ENCODE peak calls at places on chromosomes 2 and 18, in nine cellular contexts. One of them, this sample, is unnamed.

GRCh38 chr2:67437132-67437531 is 40.0 kb downstream of the ETAA1 start:
- DNase-seq in psoas muscle: no peak
- DNase-seq in cardiac muscle cell: no peak
- DNase-seq in lower lobe of right lung: no peak
- DNase-seq in AG10803: no peak
- DNase-seq in neural crest cell: no peak
- DNase-seq in Peyer's patch: no peak
- DNase-seq in hepatocyte: peak; percentile 23
- DNase-seq in esophagus squamous epithelium: no peak
- DNase-seq in this sample: no peak

GRCh38 chr2:46803911-46804670 is 111.5 kb downstream of the MCFD2 start:
- DNase-seq in psoas muscle: no peak
- DNase-seq in cardiac muscle cell: peak; percentile 89
- DNase-seq in lower lobe of right lung: no peak
- DNase-seq in AG10803: peak; percentile 97
- DNase-seq in neural crest cell: no peak
- DNase-seq in Peyer's patch: no peak
- DNase-seq in hepatocyte: no peak
- DNase-seq in esophagus squamous epithelium: no peak
- DNase-seq in this sample: no peak

GRCh38 chr18:29962579-29962978 is 1080.0 kb downstream of the DSC3 start:
- DNase-seq in psoas muscle: no peak
- DNase-seq in cardiac muscle cell: no peak
- DNase-seq in lower lobe of right lung: no peak
- DNase-seq in AG10803: no peak
- DNase-seq in neural crest cell: no peak
- DNase-seq in Peyer's patch: no peak
- DNase-seq in hepatocyte: peak; percentile 5
- DNase-seq in esophagus squamous epithelium: no peak
- DNase-seq in this sample: no peak

GRCh38 chr2:23720705-23721453 is 206.0 kb downstream of the ATAD2B start:
- DNase-seq in psoas muscle: no peak
- DNase-seq in cardiac muscle cell: no peak
- DNase-seq in lower lobe of right lung: no peak
- DNase-seq in AG10803: no peak
- DNase-seq in neural crest cell: no peak
- DNase-seq in Peyer's patch: no peak
- DNase-seq in hepatocyte: no peak
- DNase-seq in esophagus squamous epithelium: no peak
- DNase-seq in this sample: no peak

GRCh38 chr18:79241755-79242154 is 154.0 kb upstream of the NFATC1 start:
- DNase-seq in psoas muscle: no peak
- DNase-seq in cardiac muscle cell: no peak
- DNase-seq in lower lobe of right lung: no peak
- DNase-seq in AG10803: no peak
- DNase-seq in neural crest cell: no peak
- DNase-seq in Peyer's patch: no peak
- DNase-seq in hepatocyte: no peak
- DNase-seq in esophagus squamous epithelium: no peak
- DNase-seq in this sample: no peak

GRCh38 chr2:186105016-186105415 is 366.4 kb downstream of the FSIP2 start:
- DNase-seq in psoas muscle: no peak
- DNase-seq in cardiac muscle cell: no peak
- DNase-seq in lower lobe of right lung: no peak
- DNase-seq in AG10803: no peak
- DNase-seq in neural crest cell: no peak
- DNase-seq in Peyer's patch: no peak
- DNase-seq in hepatocyte: no peak
- DNase-seq in esophagus squamous epithelium: no peak
- DNase-seq in this sample: no peak

GRCh38 chr2:85257359-85258193 is 70.2 kb downstream of the TGOLN2 start:
- DNase-seq in psoas muscle: no peak
- DNase-seq in cardiac muscle cell: peak; percentile 14
- DNase-seq in lower lobe of right lung: no peak
- DNase-seq in AG10803: peak; percentile 46
- DNase-seq in neural crest cell: no peak
- DNase-seq in Peyer's patch: no peak
- DNase-seq in hepatocyte: no peak
- DNase-seq in esophagus squamous epithelium: no peak
- DNase-seq in this sample: peak; percentile 71

GRCh38 chr2:65025453-65026128 is 30.6 kb upstream of the CEP68 start:
- DNase-seq in psoas muscle: no peak
- DNase-seq in cardiac muscle cell: no peak
- DNase-seq in lower lobe of right lung: no peak
- DNase-seq in AG10803: no peak
- DNase-seq in neural crest cell: no peak
- DNase-seq in Peyer's patch: no peak
- DNase-seq in hepatocyte: no peak
- DNase-seq in esophagus squamous epithelium: no peak
- DNase-seq in this sample: no peak

GRCh38 chr2:108621087-108621559 is 86.9 kb downstream of the LIMS1 start:
- DNase-seq in psoas muscle: no peak
- DNase-seq in cardiac muscle cell: no peak
- DNase-seq in lower lobe of right lung: peak; percentile 62
- DNase-seq in AG10803: no peak
- DNase-seq in neural crest cell: no peak
- DNase-seq in Peyer's patch: peak; percentile 63
- DNase-seq in hepatocyte: peak; percentile 65
- DNase-seq in esophagus squamous epithelium: no peak
- DNase-seq in this sample: no peak

GRCh38 chr2:181140414-181140813 is 160.0 kb downstream of the UBE2E3 start:
- DNase-seq in psoas muscle: no peak
- DNase-seq in cardiac muscle cell: peak; percentile 81
- DNase-seq in lower lobe of right lung: no peak
- DNase-seq in AG10803: peak; percentile 82
- DNase-seq in neural crest cell: no peak
- DNase-seq in Peyer's patch: no peak
- DNase-seq in hepatocyte: no peak
- DNase-seq in esophagus squamous epithelium: no peak
- DNase-seq in this sample: no peak

GRCh38 chr2:236507393-236508085 is 62.1 kb upstream of the ACKR3 start:
- DNase-seq in psoas muscle: peak; percentile 41
- DNase-seq in cardiac muscle cell: peak; percentile 68
- DNase-seq in lower lobe of right lung: peak; percentile 79
- DNase-seq in AG10803: peak; percentile 12
- DNase-seq in neural crest cell: peak; percentile 56
- DNase-seq in Peyer's patch: no peak
- DNase-seq in hepatocyte: peak; percentile 93
- DNase-seq in esophagus squamous epithelium: no peak
- DNase-seq in this sample: peak; percentile 19

GRCh38 chr2:239008004-239008403 is 160.1 kb downstream of the TWIST2 start:
- DNase-seq in psoas muscle: no peak
- DNase-seq in cardiac muscle cell: no peak
- DNase-seq in lower lobe of right lung: no peak
- DNase-seq in AG10803: no peak
- DNase-seq in neural crest cell: no peak
- DNase-seq in Peyer's patch: no peak
- DNase-seq in hepatocyte: no peak
- DNase-seq in esophagus squamous epithelium: no peak
- DNase-seq in this sample: no peak

DNA sequence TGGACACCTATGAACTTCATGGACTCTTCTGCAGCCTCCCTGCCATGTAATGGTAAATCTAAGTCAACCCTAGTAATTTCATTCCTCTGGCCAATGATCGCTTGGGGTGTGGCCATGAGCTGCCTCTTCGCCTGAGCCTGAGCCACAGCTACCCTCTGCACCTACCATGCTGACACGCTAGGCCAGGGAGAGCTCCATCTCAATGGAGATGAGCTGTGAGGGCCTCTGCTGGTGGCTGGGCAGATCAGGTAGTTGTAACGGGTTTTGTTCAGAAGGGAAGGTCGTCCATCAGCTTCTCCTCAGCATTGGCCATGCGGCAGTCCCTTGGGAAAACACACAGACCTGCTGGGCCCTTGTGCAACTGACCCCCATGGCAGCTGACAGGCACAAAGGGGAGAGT is 24.4 kb downstream of the MPHOSPH10 start:
- DNase-seq in psoas muscle: no peak
- DNase-seq in cardiac muscle cell: no peak
- DNase-seq in lower lobe of right lung: no peak
- DNase-seq in AG10803: no peak
- DNase-seq in neural crest cell: no peak
- DNase-seq in Peyer's patch: no peak
- DNase-seq in hepatocyte: peak; percentile 18
- DNase-seq in esophagus squamous epithelium: no peak
- DNase-seq in this sample: no peak
- TF ChIP-seq CTCF in psoas muscle: no peak
- TF ChIP-seq CTCF in cardiac muscle cell: no peak
- TF ChIP-seq CTCF in lower lobe of right lung: no peak
- TF ChIP-seq CTCF in AG10803: no peak
- TF ChIP-seq CTCF in neural crest cell: no peak
- TF ChIP-seq CTCF in Peyer's patch: no peak
- TF ChIP-seq CTCF in hepatocyte: peak; percentile 9
- TF ChIP-seq CTCF in esophagus squamous epithelium: peak; percentile 37
- TF ChIP-seq CTCF in this sample: no peak

GRCh38 chr2:218400167-218400929 is 680 bp downstream of the CTDSP1 start:
- DNase-seq in psoas muscle: peak; percentile 43
- DNase-seq in cardiac muscle cell: peak; percentile 32
- DNase-seq in lower lobe of right lung: peak; percentile 76
- DNase-seq in AG10803: no peak
- DNase-seq in neural crest cell: no peak
- DNase-seq in Peyer's patch: no peak
- DNase-seq in hepatocyte: peak; percentile 56
- DNase-seq in esophagus squamous epithelium: no peak
- DNase-seq in this sample: peak; percentile 55
- TF ChIP-seq CTCF in psoas muscle: no peak
- TF ChIP-seq CTCF in cardiac muscle cell: no peak
- TF ChIP-seq CTCF in lower lobe of right lung: no peak
- TF ChIP-seq CTCF in AG10803: no peak
- TF ChIP-seq CTCF in neural crest cell: no peak
- TF ChIP-seq CTCF in Peyer's patch: no peak
- TF ChIP-seq CTCF in hepatocyte: no peak
- TF ChIP-seq CTCF in esophagus squamous epithelium: no peak
- TF ChIP-seq CTCF in this sample: no peak

GRCh38 chr2:8886197-8886508 is 48.7 kb upstream of the KIDINS220 start:
- DNase-seq in psoas muscle: no peak
- DNase-seq in cardiac muscle cell: no peak
- DNase-seq in lower lobe of right lung: no peak
- DNase-seq in AG10803: no peak
- DNase-seq in neural crest cell: no peak
- DNase-seq in Peyer's patch: no peak
- DNase-seq in hepatocyte: no peak
- DNase-seq in esophagus squamous epithelium: no peak
- DNase-seq in this sample: no peak

GRCh38 chr2:8877332-8877731 is 39.9 kb upstream of the KIDINS220 start:
- DNase-seq in psoas muscle: no peak
- DNase-seq in cardiac muscle cell: no peak
- DNase-seq in lower lobe of right lung: no peak
- DNase-seq in AG10803: no peak
- DNase-seq in neural crest cell: no peak
- DNase-seq in Peyer's patch: no peak
- DNase-seq in hepatocyte: no peak
- DNase-seq in esophagus squamous epithelium: no peak
- DNase-seq in this sample: no peak

GRCh38 chr2:8884812-8885211 is 47.4 kb upstream of the KIDINS220 start:
- DNase-seq in psoas muscle: no peak
- DNase-seq in cardiac muscle cell: no peak
- DNase-seq in lower lobe of right lung: no peak
- DNase-seq in AG10803: no peak
- DNase-seq in neural crest cell: no peak
- DNase-seq in Peyer's patch: no peak
- DNase-seq in hepatocyte: no peak
- DNase-seq in esophagus squamous epithelium: no peak
- DNase-seq in this sample: no peak

GRCh38 chr2:8885449-8886196 is 48.2 kb upstream of the KIDINS220 start:
- DNase-seq in psoas muscle: no peak
- DNase-seq in cardiac muscle cell: no peak
- DNase-seq in lower lobe of right lung: no peak
- DNase-seq in AG10803: no peak
- DNase-seq in neural crest cell: no peak
- DNase-seq in Peyer's patch: no peak
- DNase-seq in hepatocyte: no peak
- DNase-seq in esophagus squamous epithelium: no peak
- DNase-seq in this sample: peak; percentile 20

DNA sequence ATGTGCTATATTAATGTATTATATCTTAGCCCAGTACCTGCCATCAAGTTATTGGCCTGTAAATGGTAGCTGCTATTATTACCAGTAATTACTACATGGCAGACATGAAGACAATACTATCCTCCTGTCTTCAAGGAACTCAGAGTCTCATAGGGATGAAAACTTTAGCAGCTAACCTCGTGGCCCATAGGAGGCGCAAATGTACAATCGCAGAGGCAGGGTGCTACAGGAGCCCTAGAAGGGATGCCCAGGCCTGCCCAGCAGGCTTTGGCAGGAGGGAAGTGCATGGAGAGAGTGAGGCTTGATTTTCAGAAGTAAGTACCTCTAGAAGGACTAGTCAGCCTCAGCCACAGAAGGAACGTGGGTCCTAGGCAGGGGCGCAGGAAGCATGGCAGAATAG is 44.7 kb upstream of the KIDINS220 start:
- DNase-seq in psoas muscle: no peak
- DNase-seq in cardiac muscle cell: peak; percentile 47
- DNase-seq in lower lobe of right lung: no peak
- DNase-seq in AG10803: peak; percentile 20
- DNase-seq in neural crest cell: peak; percentile 22
- DNase-seq in Peyer's patch: no peak
- DNase-seq in hepatocyte: no peak
- DNase-seq in esophagus squamous epithelium: no peak
- DNase-seq in this sample: no peak
- TF ChIP-seq CTCF in psoas muscle: no peak
- TF ChIP-seq CTCF in cardiac muscle cell: peak; percentile 48
- TF ChIP-seq CTCF in lower lobe of right lung: peak; percentile 9
- TF ChIP-seq CTCF in AG10803: peak; percentile 38
- TF ChIP-seq CTCF in neural crest cell: peak; percentile 28
- TF ChIP-seq CTCF in Peyer's patch: no peak
- TF ChIP-seq CTCF in hepatocyte: peak; percentile 15
- TF ChIP-seq CTCF in esophagus squamous epithelium: peak; percentile 28
- TF ChIP-seq CTCF in this sample: no peak

GRCh38 chr2:205902899-205903236 is 183.1 kb downstream of the INO80D start:
- DNase-seq in psoas muscle: no peak
- DNase-seq in cardiac muscle cell: no peak
- DNase-seq in lower lobe of right lung: no peak
- DNase-seq in AG10803: no peak
- DNase-seq in neural crest cell: no peak
- DNase-seq in Peyer's patch: no peak
- DNase-seq in hepatocyte: no peak
- DNase-seq in esophagus squamous epithelium: no peak
- DNase-seq in this sample: no peak

GRCh38 chr2:205904873-205905272 is 181.1 kb downstream of the INO80D start:
- DNase-seq in psoas muscle: no peak
- DNase-seq in cardiac muscle cell: no peak
- DNase-seq in lower lobe of right lung: no peak
- DNase-seq in AG10803: no peak
- DNase-seq in neural crest cell: no peak
- DNase-seq in Peyer's patch: no peak
- DNase-seq in hepatocyte: no peak
- DNase-seq in esophagus squamous epithelium: no peak
- DNase-seq in this sample: no peak

GRCh38 chr2:205902041-205902898 is 183.7 kb downstream of the INO80D start:
- DNase-seq in psoas muscle: no peak
- DNase-seq in cardiac muscle cell: peak; percentile 8
- DNase-seq in lower lobe of right lung: no peak
- DNase-seq in AG10803: peak; percentile 21
- DNase-seq in neural crest cell: no peak
- DNase-seq in Peyer's patch: no peak
- DNase-seq in hepatocyte: peak; percentile 75
- DNase-seq in esophagus squamous epithelium: no peak
- DNase-seq in this sample: no peak

GRCh38 chr2:205906419-205906818 is 179.6 kb downstream of the INO80D start:
- DNase-seq in psoas muscle: no peak
- DNase-seq in cardiac muscle cell: no peak
- DNase-seq in lower lobe of right lung: no peak
- DNase-seq in AG10803: no peak
- DNase-seq in neural crest cell: no peak
- DNase-seq in Peyer's patch: no peak
- DNase-seq in hepatocyte: no peak
- DNase-seq in esophagus squamous epithelium: no peak
- DNase-seq in this sample: no peak

GRCh38 chr2:205903549-205904129 is 182.3 kb downstream of the INO80D start:
- DNase-seq in psoas muscle: no peak
- DNase-seq in cardiac muscle cell: peak; percentile 13
- DNase-seq in lower lobe of right lung: no peak
- DNase-seq in AG10803: no peak
- DNase-seq in neural crest cell: no peak
- DNase-seq in Peyer's patch: peak; percentile 74
- DNase-seq in hepatocyte: peak; percentile 59
- DNase-seq in esophagus squamous epithelium: no peak
- DNase-seq in this sample: no peak
- TF ChIP-seq CTCF in psoas muscle: peak; percentile 6
- TF ChIP-seq CTCF in cardiac muscle cell: peak; percentile 10
- TF ChIP-seq CTCF in lower lobe of right lung: peak; percentile 31
- TF ChIP-seq CTCF in AG10803: peak; percentile 22
- TF ChIP-seq CTCF in neural crest cell: peak; percentile 59
- TF ChIP-seq CTCF in Peyer's patch: no peak
- TF ChIP-seq CTCF in hepatocyte: peak; percentile 48
- TF ChIP-seq CTCF in esophagus squamous epithelium: peak; percentile 11
- TF ChIP-seq CTCF in this sample: peak; percentile 18